ENCODE peak calls at places on chromosomes 13 and 19, in four cellular contexts. L is HepG2, H is K562, S is A549. G is an unnamed sample.

GRCh38 chr13:104321756-104322155 is 1255.5 kb upstream of the SLC10A2 start:
- DNase-seq in S (no peak), H (no peak), L (no peak), G (no peak)

GRCh38 chr13:75303295-75303694 is 178.7 kb downstream of the TBC1D4 start:
- DNase-seq in H (no peak), L (no peak), S (no peak), G (no peak)

GRCh38 chr13:37046062-37046461 is 13.4 kb downstream of the SUPT20H start:
- DNase-seq in L (no peak), H (no peak), S (no peak), G (no peak)

GRCh38 chr19:12733369-12733896 is 1.1 kb downstream of the TRIR start:
- DNase-seq in S (peak; percentile 36), H (peak; percentile 81), L (peak; percentile 44), G (no peak)

GRCh38 chr13:53368948-53369347 is 340.3 kb downstream of the OLFM4 start:
- DNase-seq in L (no peak), S (no peak), H (no peak), G (no peak)

GRCh38 chr19:6458695-6459355 is 767 bp downstream of the SLC25A23 start:
- DNase-seq in H (peak; percentile 25), L (no peak), S (no peak), G (no peak)

GRCh38 chr19:8310342-8311055 is 2.3 kb upstream of the CD320 start:
- DNase-seq in H (no peak), S (no peak), L (no peak), G (no peak)

GRCh38 chr13:50378513-50378970 is 363.3 kb downstream of the KCNRG start:
- DNase-seq in H (no peak), S (no peak), L (no peak), G (no peak)

GRCh38 chr19:23971598-23971997 is 56.9 kb downstream of the ZNF726 start:
- DNase-seq in L (no peak), S (no peak), H (no peak), G (no peak)

GRCh38 chr19:22261596-22261995 is 24.6 kb upstream of the ZNF729 start:
- DNase-seq in L (no peak), H (no peak), S (no peak), G (no peak)

GRCh38 chr19:17346109-17346671 is 8.8 kb downstream of the GTPBP3 start:
- DNase-seq in L (peak; percentile 39), S (peak; percentile 67), H (peak; percentile 86), G (peak; percentile 42)

GRCh38 chr19:15178629-15179308 is 22.0 kb downstream of the NOTCH3 start:
- DNase-seq in H (peak; percentile 32), L (no peak), S (no peak), G (no peak)

GRCh38 chr19:8423821-8424223 is 10.7 kb downstream of the MARCHF2 start:
- DNase-seq in L (peak; percentile 93), S (peak; percentile 93), H (peak; percentile 92), G (no peak)

GRCh38 chr13:23147827-23148226 is 33.0 kb upstream of the SGCG start:
- DNase-seq in L (no peak), S (no peak), H (no peak), G (no peak)

GRCh38 chr19:42440357-42441046 is 2.2 kb downstream of the CXCL17 start:
- DNase-seq in S (peak; percentile 87), L (peak; percentile 57), H (peak; percentile 89), G (no peak)

GRCh38 chr19:40383668-40384248 is 6.2 kb downstream of the HIPK4 start:
- DNase-seq in S (no peak), L (no peak), H (no peak), G (no peak)

GRCh38 chr19:31461814-31462539 is 112.7 kb upstream of the TSHZ3 start:
- DNase-seq in S (no peak), L (no peak), H (no peak), G (no peak)

GRCh38 chr19:15317392-15318011 is 14.8 kb downstream of the BRD4 start:
- DNase-seq in S (no peak), H (no peak), L (peak; percentile 66), G (no peak)

GRCh38 chr13:44930907-44931676 is 58.2 kb downstream of the NUFIP1 start:
- DNase-seq in S (no peak), L (no peak), H (no peak), G (no peak)

GRCh38 chr13:109226631-109227030 is 559.8 kb downstream of the IRS2 start:
- DNase-seq in H (no peak), L (no peak), S (no peak), G (no peak)

GRCh38 chr13:97113231-97114001 is 108.7 kb upstream of the MBNL2 start:
- DNase-seq in S (no peak), H (no peak), L (no peak), G (no peak)

GRCh38 chr19:10270616-10271394 is at the start of gene ICAM1:
- DNase-seq in L (peak; percentile 83), H (peak; percentile 92), S (no peak), G (no peak)

GRCh38 chr19:48283908-48284307 is 14.0 kb downstream of the ZNF114 start:
- DNase-seq in S (no peak), L (no peak), H (no peak), G (no peak)

DNA sequence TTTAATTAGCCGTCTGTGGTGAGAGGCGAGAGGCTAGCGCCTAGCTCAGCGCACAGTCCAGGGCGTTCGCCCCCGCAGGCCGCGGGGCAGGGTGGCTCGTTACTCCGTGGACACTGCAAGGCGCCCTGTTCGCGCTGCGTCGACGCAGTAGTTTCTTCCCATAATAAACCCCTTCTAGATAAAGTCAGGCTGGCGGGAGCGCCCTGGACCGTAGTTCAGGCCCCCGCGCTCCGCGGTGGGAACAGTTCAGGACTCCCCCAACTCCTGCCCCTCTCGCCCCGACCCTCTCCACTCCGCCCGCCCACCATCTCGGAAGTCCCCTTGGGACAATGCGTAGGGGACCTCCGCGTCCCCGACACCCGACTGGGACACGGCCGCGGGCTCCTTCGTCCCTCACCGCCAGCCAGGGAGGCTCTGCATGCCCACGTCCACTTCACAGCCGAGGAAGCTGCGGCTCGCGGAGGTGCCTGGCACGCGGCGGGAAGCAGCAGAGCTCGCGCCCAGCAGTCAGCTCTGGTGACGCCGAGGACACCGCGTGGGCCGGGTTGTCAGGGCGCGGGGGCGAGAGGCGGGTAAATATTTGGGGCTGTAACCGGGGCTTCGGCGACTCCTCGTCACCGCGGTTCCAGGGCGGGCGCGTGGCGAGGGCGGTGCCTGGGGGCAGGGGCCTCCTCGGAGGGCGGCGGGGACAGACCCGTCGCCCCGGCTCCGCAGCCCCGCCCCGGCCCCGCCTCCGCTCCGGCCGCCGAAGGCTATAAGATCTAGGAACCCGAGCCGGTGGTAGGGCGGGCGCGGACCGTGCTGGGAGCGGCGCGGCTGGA is at the start of gene RGCC:
- DNase-seq in H (peak; percentile 72), L (peak; percentile 30), S (peak; percentile 40), G (no peak)
- TF ChIP-seq ESRRA in H (no peak), L (no peak), S (no peak), G (no peak)

GRCh38 chr13:35600137-35600536 is 123.6 kb upstream of the MAB21L1 start:
- DNase-seq in H (no peak), L (peak; percentile 15), S (no peak), G (no peak)
- H3K4me2 ChIP-seq in H (no peak overlapping the region), L (no peak overlapping the region), S (no peak overlapping the region), G (no peak overlapping the region)

GRCh38 chr19:4360641-4361151 is 17.3 kb downstream of the MPND start:
- DNase-seq in L (no peak), S (no peak), H (no peak), G (no peak)
- TF ChIP-seq ESRRA in L (no peak), S (no peak), H (no peak), G (no peak)

DNA sequence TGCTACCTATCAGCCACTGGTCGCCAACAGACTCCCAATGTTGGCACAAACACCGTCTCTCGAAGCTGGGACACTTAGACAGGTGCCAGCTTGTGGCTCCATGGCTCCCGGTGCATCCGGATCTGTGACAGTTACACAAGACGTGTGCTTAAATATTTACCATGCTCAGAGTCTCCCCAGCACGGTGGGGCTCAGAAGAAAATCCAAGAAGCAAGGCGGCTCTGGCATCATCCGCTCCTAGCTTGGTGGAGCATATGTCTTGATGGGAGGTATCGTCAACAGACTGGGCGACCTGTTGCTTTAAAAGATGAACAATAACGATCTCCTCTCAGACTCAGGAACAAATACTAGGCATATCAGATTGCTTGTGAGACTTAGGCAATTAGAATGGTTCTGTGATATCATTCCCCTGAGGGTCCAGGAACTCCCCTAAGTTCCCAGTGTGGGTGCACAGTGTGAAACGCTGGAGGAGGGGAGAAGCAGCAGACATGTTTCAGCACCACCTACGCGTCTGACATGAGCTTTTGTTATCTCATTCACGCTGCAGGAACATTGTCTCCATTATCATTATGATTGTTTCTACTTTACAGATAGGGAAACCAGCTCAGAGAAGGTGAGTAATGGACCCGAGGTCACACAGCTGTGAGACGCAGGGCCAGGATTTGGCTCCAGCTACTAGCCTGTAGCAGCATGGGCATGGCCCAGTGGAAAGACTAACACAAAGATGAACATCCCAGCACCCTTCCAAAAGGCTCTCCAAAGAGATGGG is 61.7 kb downstream of the ALOX5AP start:
- DNase-seq in S (no peak), H (no peak), L (no peak), G (no peak)
- H3K4me2 ChIP-seq in S (peak overlapping the region; percentile 40), H (no peak overlapping the region), L (peak overlapping the region; percentile 62), G (peak overlapping the region; percentile 61)

GRCh38 chr13:76798037-76798436 is 88.2 kb downstream of the KCTD12 start:
- DNase-seq in H (no peak), S (no peak), L (no peak), G (no peak)
- TF ChIP-seq ESRRA in H (no peak), S (no peak), L (no peak), G (no peak)

DNA sequence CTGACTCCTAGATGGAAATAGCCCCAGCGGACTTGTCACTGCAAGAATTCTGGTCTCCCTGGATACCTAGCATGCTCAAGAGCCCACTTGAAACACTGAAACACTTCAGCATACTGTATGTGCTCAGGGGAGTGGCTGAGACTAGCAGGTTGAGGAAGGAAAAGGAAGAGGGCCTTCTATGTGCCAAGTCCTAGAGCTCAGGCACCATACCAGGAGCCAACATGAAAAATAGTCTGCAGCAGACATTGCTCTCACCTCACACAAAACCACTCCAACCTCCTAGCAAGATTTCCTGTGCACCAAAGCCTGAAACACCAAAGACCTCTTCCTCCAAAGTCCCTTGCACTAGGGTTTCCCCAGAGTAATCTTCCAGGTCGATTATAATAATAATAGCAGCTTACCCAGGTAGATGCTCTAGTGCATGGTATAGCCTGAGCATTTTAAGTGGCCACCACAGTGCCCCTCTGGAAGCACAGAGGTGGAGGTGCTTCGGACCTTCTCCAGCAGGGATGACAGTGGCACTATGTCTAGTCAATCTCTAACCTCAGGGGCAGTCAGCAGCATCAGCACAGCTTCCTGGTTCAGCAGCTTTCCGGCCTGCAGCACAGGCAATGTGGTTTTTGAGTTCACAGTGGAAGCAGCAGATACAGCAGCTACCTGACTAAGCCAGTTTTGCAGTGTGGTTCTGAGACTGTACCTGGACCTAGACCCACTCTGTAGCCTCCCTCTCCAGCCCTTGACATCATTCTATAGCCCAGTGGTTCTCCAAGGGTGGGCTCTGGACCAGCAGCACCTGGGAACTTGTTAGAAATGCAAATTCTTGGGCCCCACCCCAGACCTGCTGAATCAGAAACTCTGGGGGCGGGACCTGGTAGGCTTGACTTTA is 45.6 kb upstream of the UBE2L5 start:
- DNase-seq in H (no peak), L (no peak), S (no peak), G (peak; percentile 49)
- H3K4me2 ChIP-seq in H (no peak overlapping the region), L (no peak overlapping the region), S (no peak overlapping the region), G (peak overlapping the region; percentile 95)

G was measured in GM12878.